ENCODE peak calls at places on chromosomes 2 and 18, in seven cellular contexts. One of them, this sample, is unnamed.
A peak's percentile ranks its signal among the peaks of the same experiment; 100 is the strongest.

GRCh38 chr2:64943387-64944150 is 45.6 kb upstream of the SLC1A4 start:
- DNase-seq in fibroblast of lung: peak; percentile 61
- DNase-seq in uterus: peak; percentile 48
- DNase-seq in mucosa of descending colon: no peak
- DNase-seq in spleen: peak; percentile 89
- DNase-seq in endothelial cell of umbilical vein: no peak
- DNase-seq in CD8-positive, alpha-beta T cell: no peak
- DNase-seq in this sample: no peak

GRCh38 chr2:98731709-98732349 is 897 bp upstream of the MGAT4A start:
- DNase-seq in uterus: no peak
- DNase-seq in endothelial cell of umbilical vein: peak; percentile 42
- DNase-seq in spleen: no peak
- DNase-seq in fibroblast of lung: no peak
- DNase-seq in mucosa of descending colon: no peak
- DNase-seq in CD8-positive, alpha-beta T cell: no peak
- DNase-seq in this sample: no peak

GRCh38 chr18:9787716-9788115 is 79.6 kb downstream of the RAB31 start:
- DNase-seq in mucosa of descending colon: no peak
- DNase-seq in fibroblast of lung: peak; percentile 87
- DNase-seq in uterus: no peak
- DNase-seq in CD8-positive, alpha-beta T cell: no peak
- DNase-seq in spleen: no peak
- DNase-seq in endothelial cell of umbilical vein: no peak
- DNase-seq in this sample: no peak

GRCh38 chr2:171895781-171896180 is 1.7 kb upstream of the SLC25A12 start:
- DNase-seq in spleen: no peak
- DNase-seq in endothelial cell of umbilical vein: no peak
- DNase-seq in mucosa of descending colon: no peak
- DNase-seq in fibroblast of lung: no peak
- DNase-seq in CD8-positive, alpha-beta T cell: no peak
- DNase-seq in uterus: no peak
- DNase-seq in this sample: no peak

GRCh38 chr2:33034784-33035183 is 88.0 kb downstream of the LTBP1 start:
- DNase-seq in uterus: peak; percentile 23
- DNase-seq in endothelial cell of umbilical vein: peak; percentile 52
- DNase-seq in mucosa of descending colon: no peak
- DNase-seq in spleen: no peak
- DNase-seq in fibroblast of lung: peak; percentile 66
- DNase-seq in CD8-positive, alpha-beta T cell: no peak
- DNase-seq in this sample: no peak

GRCh38 chr18:74148543-74149070 is 284 bp downstream of the TIMM21 start:
- DNase-seq in CD8-positive, alpha-beta T cell: no peak
- DNase-seq in fibroblast of lung: no peak
- DNase-seq in endothelial cell of umbilical vein: no peak
- DNase-seq in mucosa of descending colon: no peak
- DNase-seq in spleen: no peak
- DNase-seq in uterus: no peak
- DNase-seq in this sample: no peak

GRCh38 chr2:95310651-95311050 is 13.5 kb downstream of the KCNIP3 start:
- DNase-seq in fibroblast of lung: no peak
- DNase-seq in endothelial cell of umbilical vein: no peak
- DNase-seq in CD8-positive, alpha-beta T cell: no peak
- DNase-seq in uterus: no peak
- DNase-seq in spleen: no peak
- DNase-seq in mucosa of descending colon: no peak
- DNase-seq in this sample: no peak

GRCh38 chr2:60319031-60319547 is 234.4 kb downstream of the BCL11A start:
- DNase-seq in mucosa of descending colon: no peak
- DNase-seq in fibroblast of lung: no peak
- DNase-seq in spleen: no peak
- DNase-seq in endothelial cell of umbilical vein: no peak
- DNase-seq in CD8-positive, alpha-beta T cell: no peak
- DNase-seq in uterus: no peak
- DNase-seq in this sample: no peak

GRCh38 chr2:136134126-136134525 is 16.2 kb upstream of the CXCR4 start:
- DNase-seq in fibroblast of lung: no peak
- DNase-seq in uterus: no peak
- DNase-seq in mucosa of descending colon: no peak
- DNase-seq in CD8-positive, alpha-beta T cell: peak; percentile 60
- DNase-seq in endothelial cell of umbilical vein: no peak
- DNase-seq in spleen: no peak
- DNase-seq in this sample: no peak

GRCh38 chr2:187768995-187769394 is 214.8 kb upstream of the TFPI start:
- DNase-seq in spleen: no peak
- DNase-seq in mucosa of descending colon: no peak
- DNase-seq in fibroblast of lung: no peak
- DNase-seq in uterus: no peak
- DNase-seq in endothelial cell of umbilical vein: no peak
- DNase-seq in CD8-positive, alpha-beta T cell: no peak
- DNase-seq in this sample: no peak

GRCh38 chr18:10062292-10062940 is 148.6 kb downstream of the VAPA start:
- DNase-seq in endothelial cell of umbilical vein: no peak
- DNase-seq in CD8-positive, alpha-beta T cell: no peak
- DNase-seq in mucosa of descending colon: no peak
- DNase-seq in fibroblast of lung: peak; percentile 65
- DNase-seq in spleen: no peak
- DNase-seq in uterus: no peak
- DNase-seq in this sample: no peak

GRCh38 chr2:1556776-1557466 is 143.7 kb downstream of the TPO start:
- DNase-seq in spleen: peak; percentile 64
- DNase-seq in uterus: no peak
- DNase-seq in endothelial cell of umbilical vein: peak; percentile 6
- DNase-seq in fibroblast of lung: peak; percentile 81
- DNase-seq in CD8-positive, alpha-beta T cell: no peak
- DNase-seq in mucosa of descending colon: no peak
- DNase-seq in this sample: no peak

GRCh38 chr18:36903215-36903928 is 74.4 kb downstream of the KIAA1328 start:
- DNase-seq in fibroblast of lung: peak; percentile 13
- DNase-seq in spleen: no peak
- DNase-seq in endothelial cell of umbilical vein: no peak
- DNase-seq in mucosa of descending colon: no peak
- DNase-seq in uterus: no peak
- DNase-seq in CD8-positive, alpha-beta T cell: no peak
- DNase-seq in this sample: no peak

GRCh38 chr18:48336332-48336731 is 72.9 kb downstream of the ZBTB7C start:
- DNase-seq in fibroblast of lung: no peak
- DNase-seq in mucosa of descending colon: no peak
- DNase-seq in CD8-positive, alpha-beta T cell: no peak
- DNase-seq in uterus: no peak
- DNase-seq in endothelial cell of umbilical vein: no peak
- DNase-seq in spleen: no peak
- DNase-seq in this sample: no peak
- TF ChIP-seq CTCF in fibroblast of lung: peak; percentile 1
- TF ChIP-seq CTCF in mucosa of descending colon: no peak
- TF ChIP-seq CTCF in CD8-positive, alpha-beta T cell: no peak
- TF ChIP-seq CTCF in uterus: no peak
- TF ChIP-seq CTCF in endothelial cell of umbilical vein: no peak
- TF ChIP-seq CTCF in spleen: peak; percentile 16
- TF ChIP-seq CTCF in this sample: no peak

GRCh38 chr2:25279091-25279651 is 62.6 kb downstream of the DNMT3A start:
- DNase-seq in endothelial cell of umbilical vein: peak; percentile 36
- DNase-seq in CD8-positive, alpha-beta T cell: no peak
- DNase-seq in mucosa of descending colon: peak; percentile 53
- DNase-seq in uterus: peak; percentile 66
- DNase-seq in spleen: peak; percentile 91
- DNase-seq in fibroblast of lung: peak; percentile 36
- DNase-seq in this sample: no peak

GRCh38 chr2:25275575-25275965 is 66.2 kb downstream of the DNMT3A start:
- DNase-seq in uterus: no peak
- DNase-seq in endothelial cell of umbilical vein: no peak
- DNase-seq in fibroblast of lung: no peak
- DNase-seq in spleen: no peak
- DNase-seq in CD8-positive, alpha-beta T cell: no peak
- DNase-seq in mucosa of descending colon: no peak
- DNase-seq in this sample: no peak

GRCh38 chr2:25274868-25275574 is 66.7 kb downstream of the DNMT3A start:
- DNase-seq in uterus: peak; percentile 60
- DNase-seq in endothelial cell of umbilical vein: no peak
- DNase-seq in CD8-positive, alpha-beta T cell: peak; percentile 63
- DNase-seq in fibroblast of lung: peak; percentile 43
- DNase-seq in spleen: no peak
- DNase-seq in mucosa of descending colon: no peak
- DNase-seq in this sample: no peak

GRCh38 chr2:25273985-25274550 is 67.7 kb downstream of the DNMT3A start:
- DNase-seq in uterus: no peak
- DNase-seq in mucosa of descending colon: no peak
- DNase-seq in CD8-positive, alpha-beta T cell: no peak
- DNase-seq in endothelial cell of umbilical vein: no peak
- DNase-seq in spleen: no peak
- DNase-seq in fibroblast of lung: no peak
- DNase-seq in this sample: no peak

DNA sequence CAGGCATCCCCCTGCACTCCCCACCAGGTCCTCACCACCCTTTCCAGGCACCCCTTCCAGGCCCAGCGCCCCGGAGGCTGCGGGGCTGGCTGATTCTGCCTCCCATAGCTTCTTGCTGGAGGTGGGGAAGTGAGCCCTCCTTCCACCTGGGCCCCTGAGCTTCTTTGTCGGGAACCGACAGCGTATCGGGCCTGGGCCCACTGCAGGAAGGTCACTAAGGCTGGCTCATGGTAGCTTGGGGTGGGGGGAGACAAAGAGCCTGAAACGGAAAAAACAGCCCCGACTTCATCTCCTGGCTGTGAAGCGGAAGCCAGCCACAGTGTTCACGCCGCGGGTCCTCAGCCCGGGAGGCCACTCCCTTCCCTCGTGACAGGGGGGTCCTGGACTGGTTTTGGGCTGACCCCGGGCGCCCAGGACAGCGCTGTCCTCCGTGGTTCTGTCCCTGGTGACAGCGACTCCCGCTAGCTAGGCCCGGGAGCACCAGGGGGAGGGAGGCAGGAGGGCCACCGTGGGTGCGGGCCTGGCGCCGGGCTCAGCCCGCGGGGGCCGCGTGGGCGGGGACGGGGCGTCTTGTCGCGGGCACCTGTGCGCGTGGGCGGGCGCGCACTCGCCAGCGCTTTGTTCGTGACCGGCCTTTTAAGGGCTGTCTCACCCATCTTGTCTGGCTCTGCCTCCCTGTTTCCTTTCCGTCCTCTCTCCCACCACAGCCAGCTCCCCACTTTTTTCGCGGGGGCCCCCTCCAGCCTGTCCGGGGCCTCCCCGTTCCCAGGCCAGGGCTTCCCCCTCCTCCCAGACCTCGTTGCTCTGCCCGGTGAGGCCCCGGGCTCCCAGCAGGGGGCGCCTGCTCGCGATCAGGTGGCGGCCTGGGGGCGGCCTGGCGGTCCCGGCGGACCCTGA is 64.9 kb downstream of the DNMT3A start:
- DNase-seq in fibroblast of lung: peak; percentile 39
- DNase-seq in spleen: peak; percentile 94
- DNase-seq in CD8-positive, alpha-beta T cell: peak; percentile 79
- DNase-seq in endothelial cell of umbilical vein: peak; percentile 61
- DNase-seq in mucosa of descending colon: peak; percentile 73
- DNase-seq in uterus: peak; percentile 70
- DNase-seq in this sample: no peak
- TF ChIP-seq CTCF in fibroblast of lung: peak; percentile 40
- TF ChIP-seq CTCF in spleen: peak; percentile 69
- TF ChIP-seq CTCF in CD8-positive, alpha-beta T cell: peak; percentile 91
- TF ChIP-seq CTCF in endothelial cell of umbilical vein: peak; percentile 83
- TF ChIP-seq CTCF in mucosa of descending colon: peak; percentile 51
- TF ChIP-seq CTCF in uterus: peak; percentile 86
- TF ChIP-seq CTCF in this sample: peak; percentile 61

GRCh38 chr2:216632952-216633615 is at the start of gene IGFBP2:
- DNase-seq in uterus: peak; percentile 35
- DNase-seq in mucosa of descending colon: peak; percentile 70
- DNase-seq in fibroblast of lung: peak; percentile 74
- DNase-seq in spleen: no peak
- DNase-seq in endothelial cell of umbilical vein: peak; percentile 56
- DNase-seq in CD8-positive, alpha-beta T cell: peak; percentile 18
- DNase-seq in this sample: no peak
- TF ChIP-seq CTCF in uterus: no peak
- TF ChIP-seq CTCF in mucosa of descending colon: no peak
- TF ChIP-seq CTCF in fibroblast of lung: no peak
- TF ChIP-seq CTCF in spleen: no peak
- TF ChIP-seq CTCF in endothelial cell of umbilical vein: no peak
- TF ChIP-seq CTCF in CD8-positive, alpha-beta T cell: no peak
- TF ChIP-seq CTCF in this sample: no peak

DNA sequence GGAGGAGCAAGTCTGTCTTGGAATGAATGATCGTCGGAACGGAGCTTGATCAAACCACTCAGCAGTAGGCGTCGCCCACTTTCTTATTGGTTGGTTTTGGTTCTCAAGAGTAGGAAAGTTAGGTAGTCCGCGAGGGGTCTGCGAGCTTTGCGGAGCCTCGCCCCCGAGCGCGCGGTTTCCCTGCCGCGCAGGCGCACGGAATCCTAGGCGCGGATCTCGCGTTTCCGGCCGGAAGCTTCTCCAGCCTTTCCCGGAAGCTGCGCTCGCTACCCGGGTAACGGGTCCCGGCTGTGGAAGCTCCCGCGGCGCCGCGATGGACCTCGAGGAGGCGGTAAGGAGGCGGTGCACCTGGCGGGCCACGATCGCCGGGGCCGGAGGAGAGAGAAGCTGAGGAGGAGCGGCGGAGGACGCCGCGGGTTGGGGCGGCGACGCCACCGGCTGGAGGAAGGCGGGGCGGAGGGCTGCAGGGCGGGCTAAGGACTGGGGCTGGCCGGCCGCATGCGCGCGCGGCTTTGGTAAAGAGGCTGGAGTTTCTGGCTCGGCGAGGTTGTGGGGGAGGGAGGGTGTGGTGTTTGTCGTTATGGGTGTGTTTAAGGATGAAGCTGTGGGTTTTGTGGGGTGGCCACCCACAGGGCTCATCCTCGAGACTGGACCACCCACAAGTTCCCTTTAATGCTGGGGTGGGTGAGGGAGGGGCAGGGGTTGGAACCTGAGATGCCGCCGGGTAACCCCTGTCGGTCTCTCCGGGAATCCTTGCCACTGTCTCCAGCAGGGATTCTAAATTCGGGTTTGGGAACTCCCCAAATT is at the start of gene TAF1B:
- DNase-seq in endothelial cell of umbilical vein: peak; percentile 96
- DNase-seq in spleen: peak; percentile 96
- DNase-seq in fibroblast of lung: peak; percentile 91
- DNase-seq in uterus: peak; percentile 88
- DNase-seq in CD8-positive, alpha-beta T cell: peak; percentile 82
- DNase-seq in mucosa of descending colon: peak; percentile 93
- DNase-seq in this sample: peak; percentile 58
- TF ChIP-seq CTCF in endothelial cell of umbilical vein: peak; percentile 42
- TF ChIP-seq CTCF in spleen: peak; percentile 17
- TF ChIP-seq CTCF in fibroblast of lung: peak; percentile 20
- TF ChIP-seq CTCF in uterus: no peak
- TF ChIP-seq CTCF in CD8-positive, alpha-beta T cell: no peak
- TF ChIP-seq CTCF in mucosa of descending colon: peak; percentile 58
- TF ChIP-seq CTCF in this sample: peak; percentile 31

This sample was measured in BJ.